ENCODE peak calls at places on chromosomes 5 and 9, in ten cellular contexts. L, A, H, G, Q, Z, S, E, V and K are unnamed samples.

GRCh38 chr5:87383216-87383615 is 29.5 kb downstream of the CCNH start:
- DNase-seq in H (no peak), A (peak), G (no peak), E (no peak), Z (no peak), Q (no peak), L (no peak), V (no peak), S (no peak), K (peak)

GRCh38 chr5:51829691-51830090 is 446.4 kb downstream of the ISL1 start:
- DNase-seq in H (no peak), S (peak), E (no peak), Q (no peak), A (no peak), L (no peak), G (no peak), Z (no peak), V (no peak), K (no peak)

GRCh38 chr5:132365213-132365612 is 4.3 kb upstream of the SLC22A5 start:
- DNase-seq in Q (no peak), H (no peak), A (no peak), Z (no peak), L (no peak), S (no peak), G (no peak), E (no peak), V (peak), K (peak)

GRCh38 chr5:59328801-59329296 is 564.7 kb downstream of the PDE4D start:
- DNase-seq in Z (no peak), V (no peak), G (no peak), E (no peak), H (peak), S (peak), L (no peak), A (no peak), Q (no peak), K (peak)

GRCh38 chr5:32942225-32942989 is 231.3 kb downstream of the NPR3 start:
- DNase-seq in H (no peak), L (no peak), A (no peak), E (no peak), S (no peak), Z (peak), V (peak), Q (no peak), G (peak), K (peak)

GRCh38 chr9:126125577-126125976 is 201.1 kb upstream of the MVB12B start:
- DNase-seq in S (no peak), H (no peak), V (no peak), Q (no peak), G (no peak), E (peak), L (no peak), A (peak), Z (no peak), K (no peak)

GRCh38 chr9:117414220-117414905 is 494 bp downstream of the ASTN2 start:
- DNase-seq in Z (no peak), A (peak), S (peak), H (peak), E (no peak), G (peak), V (no peak), L (peak), Q (no peak), K (peak)

GRCh38 chr5:91378683-91379601 is 4.2 kb downstream of the ARRDC3 start:
- DNase-seq in L (no peak), E (no peak), Q (no peak), S (no peak), H (no peak), V (no peak), A (no peak), Z (peak), G (no peak), K (no peak)

GRCh38 chr9:8400378-8400777 is 600.8 kb upstream of the DMAC1 start:
- DNase-seq in H (no peak), L (no peak), G (no peak), Z (no peak), Q (no peak), V (no peak), E (no peak), S (no peak), A (no peak), K (no peak)

GRCh38 chr9:107237873-107238272 is 45.2 kb upstream of the RAD23B start:
- DNase-seq in A (no peak), V (no peak), E (no peak), H (no peak), Z (no peak), G (no peak), L (no peak), S (no peak), Q (no peak), K (no peak)

GRCh38 chr5:150448353-150448752 is 1.2 kb downstream of the RPS14 start:
- DNase-seq in L (no peak), Q (no peak), A (no peak), Z (no peak), V (no peak), G (no peak), H (no peak), S (no peak), E (no peak), K (peak)

GRCh38 chr9:124835026-124835501 is 18.2 kb upstream of the WDR38 start:
- DNase-seq in G (no peak), Z (peak), V (no peak), L (no peak), S (peak), Q (no peak), E (peak), A (no peak), H (peak), K (peak)

GRCh38 chr5:142327111-142327842 is 2.5 kb upstream of the SPRY4 start:
- DNase-seq in A (peak), H (no peak), S (no peak), Z (no peak), G (no peak), Q (no peak), L (no peak), V (no peak), E (no peak), K (peak)

GRCh38 chr9:128372188-128372641 is 1.0 kb downstream of the URM1 start:
- DNase-seq in Z (no peak), G (no peak), A (no peak), Q (no peak), E (no peak), H (no peak), S (no peak), L (peak), V (no peak), K (no peak)

GRCh38 chr5:126579716-126580115 is 15.3 kb downstream of the ALDH7A1 start:
- DNase-seq in L (no peak), Q (no peak), V (no peak), S (no peak), H (no peak), A (no peak), Z (no peak), E (no peak), G (no peak), K (no peak)

GRCh38 chr9:117723986-117724654 is 19.9 kb downstream of the TLR4 start:
- DNase-seq in A (no peak), S (no peak), V (no peak), Z (no peak), E (no peak), Q (no peak), L (no peak), H (no peak), G (no peak), K (no peak)

GRCh38 chr5:18305288-18305899 is 671.1 kb downstream of the TAF11L14 start:
- DNase-seq in Q (no peak), E (no peak), V (no peak), Z (peak), G (peak), S (no peak), L (no peak), A (peak), H (no peak), K (peak)

GRCh38 chr5:11364531-11364930 is 539.7 kb downstream of the CTNND2 start:
- DNase-seq in H (no peak), L (no peak), S (no peak), Q (no peak), E (no peak), G (no peak), A (no peak), V (no peak), Z (no peak), K (no peak)

GRCh38 chr5:176527246-176528222 is 9.7 kb downstream of the RNF44 start:
- DNase-seq in Q (no peak), L (no peak), H (no peak), Z (no peak), V (no peak), E (no peak), G (no peak), S (no peak), A (no peak), K (no peak)

GRCh38 chr5:68918306-68918705 is 175.5 kb upstream of the SLC30A5 start:
- DNase-seq in L (no peak), V (no peak), E (no peak), G (no peak), Z (no peak), S (no peak), A (no peak), Q (no peak), H (no peak), K (no peak)

GRCh38 chr9:16028516-16028915 is 475.7 kb downstream of the CCDC171 start:
- DNase-seq in G (no peak), Z (no peak), E (no peak), V (no peak), S (no peak), L (no peak), A (peak), Q (no peak), H (no peak), K (peak)

GRCh38 chr5:21419383-21419782 is 1431.4 kb upstream of the CDH18 start:
- DNase-seq in A (no peak), L (no peak), V (no peak), G (no peak), S (no peak), H (no peak), Z (no peak), Q (no peak), E (no peak), K (no peak)

GRCh38 chr9:101848485-101848919 is 110.1 kb upstream of the GRIN3A start:
- DNase-seq in E (no peak), Z (no peak), L (no peak), G (no peak), A (no peak), S (peak), H (no peak), V (no peak), Q (no peak), K (peak)

GRCh38 chr9:96317335-96317980 is 15.5 kb upstream of the HSD17B3 start:
- DNase-seq in G (peak), V (peak), E (peak), Z (no peak), S (peak), L (peak), H (no peak), A (peak), Q (peak), K (peak)

GRCh38 chr9:132214027-132214622 is 52.3 kb downstream of the NTNG2 start:
- DNase-seq in S (peak), E (peak), H (peak), V (peak), G (peak), A (peak), Q (no peak), Z (peak), L (peak), K (peak)

GRCh38 chr9:126818482-126818881 is 13.6 kb downstream of the ZBTB43 start:
- DNase-seq in S (no peak), A (no peak), H (no peak), G (no peak), Z (no peak), V (no peak), L (no peak), Q (no peak), E (no peak), K (no peak)

GRCh38 chr5:38250752-38251448 is 7.5 kb upstream of the EGFLAM start:
- DNase-seq in H (no peak), S (no peak), E (no peak), Q (no peak), L (no peak), G (no peak), Z (no peak), A (no peak), V (no peak), K (no peak)

GRCh38 chr9:444528-444927 is 229.9 kb downstream of the DOCK8 start:
- DNase-seq in A (no peak), V (no peak), S (no peak), Q (no peak), E (no peak), H (no peak), G (no peak), L (no peak), Z (no peak), K (no peak)

GRCh38 chr5:10775646-10776045 is 14.6 kb upstream of the DAP start:
- DNase-seq in L (no peak), Z (no peak), V (no peak), G (no peak), H (no peak), Q (no peak), E (no peak), S (no peak), A (no peak), K (no peak)

GRCh38 chr5:15007549-15008142 is 136.1 kb upstream of the ANKH start:
- DNase-seq in H (no peak), V (no peak), Q (no peak), A (peak), L (no peak), E (no peak), S (no peak), Z (no peak), G (no peak), K (no peak)

GRCh38 chr9:17422994-17423680 is 155.7 kb upstream of the SH3GL2 start:
- DNase-seq in G (no peak), E (no peak), V (no peak), L (no peak), H (peak), Q (no peak), S (no peak), Z (no peak), A (no peak), K (peak)

GRCh38 chr5:142486581-142486980 is 161.8 kb upstream of the SPRY4 start:
- DNase-seq in L (no peak), V (no peak), Q (no peak), A (peak), G (no peak), Z (no peak), H (no peak), E (no peak), S (no peak), K (peak)

GRCh38 chr5:172616730-172617129 is 24.3 kb upstream of the NEURL1B start:
- DNase-seq in L (no peak), E (peak), A (no peak), S (no peak), Z (no peak), G (peak), V (no peak), H (no peak), Q (no peak), K (peak)

GRCh38 chr5:72938206-72938605 is 17.6 kb upstream of the FCHO2 start:
- DNase-seq in H (no peak), V (no peak), Z (no peak), A (no peak), S (no peak), G (no peak), L (no peak), Q (no peak), E (no peak), K (peak)

GRCh38 chr5:28862137-28862859 is 1823.9 kb upstream of the CDH9 start:
- DNase-seq in G (no peak), H (peak), S (no peak), L (no peak), Z (no peak), E (no peak), Q (no peak), V (no peak), A (no peak), K (no peak)

GRCh38 chr5:81310402-81311063 is 9.1 kb downstream of the ZCCHC9 start:
- DNase-seq in H (no peak), V (no peak), L (no peak), Q (no peak), E (no peak), A (no peak), G (no peak), Z (no peak), S (no peak), K (no peak)

GRCh38 chr9:82680179-82680935 is 382.6 kb downstream of the RASEF start:
- DNase-seq in V (no peak), A (no peak), S (no peak), Z (peak), G (no peak), Q (no peak), H (no peak), L (no peak), E (no peak), K (no peak)

GRCh38 chr5:177429248-177430045 is 3.0 kb downstream of the GRK6 start:
- DNase-seq in A (no peak), G (no peak), Z (no peak), H (no peak), S (no peak), V (no peak), L (peak), Q (peak), E (no peak), K (no peak)

GRCh38 chr5:79793722-79794121 is 104.1 kb downstream of the CMYA5 start:
- DNase-seq in H (no peak), Q (no peak), S (no peak), G (no peak), V (no peak), Z (no peak), L (no peak), A (no peak), E (no peak), K (no peak)

GRCh38 chr9:126773004-126773607 is 31.7 kb upstream of the ZBTB43 start:
- DNase-seq in A (peak), G (peak), V (no peak), S (no peak), Q (no peak), E (no peak), Z (no peak), L (no peak), H (no peak), K (peak)